ENCODE peak calls at places on chromosomes 16 and 17, in four cellular contexts. B is body of pancreas, M is A549, I is uterus. U is an unnamed sample.

GRCh38 chr16:21708533-21709115 is 44.9 kb downstream of the OTOA start:
- DNase-seq in B (peak), I (peak), M (peak), U (peak)

GRCh38 chr17:76281573-76282371 is 16.6 kb downstream of the UBALD2 start:
- DNase-seq in I (no peak), B (no peak), M (no peak), U (no peak)

GRCh38 chr17:9676742-9677387 is 31.5 kb downstream of the USP43 start:
- DNase-seq in I (no peak), M (peak), B (no peak), U (peak)

GRCh38 chr16:11032922-11033291 is 88.5 kb downstream of the CLEC16A start:
- DNase-seq in B (no peak), M (no peak), I (peak), U (no peak)

GRCh38 chr16:87993901-87994300 is 42.7 kb downstream of the BANP start:
- DNase-seq in B (no peak), M (no peak), I (no peak), U (no peak)

GRCh38 chr16:81143921-81144471 is 47.8 kb upstream of the GCSH start:
- DNase-seq in I (no peak), M (peak), B (no peak), U (no peak)

GRCh38 chr16:88378836-88379693 is 3.7 kb upstream of the ZNF469 start:
- DNase-seq in M (no peak), I (no peak), B (no peak), U (no peak)

GRCh38 chr17:413706-414440 is 61.3 kb upstream of the RPH3AL start:
- DNase-seq in B (no peak), I (no peak), M (no peak), U (no peak)

GRCh38 chr16:54331241-54332002 is 44.8 kb upstream of the IRX3 start:
- DNase-seq in B (no peak), M (no peak), I (no peak), U (no peak)

GRCh38 chr17:2057714-2058520 is 3.0 kb downstream of the HIC1 start:
- DNase-seq in M (no peak), I (no peak), B (no peak), U (no peak)

GRCh38 chr16:143047-143446 is 4.6 kb upstream of the NPRL3 start:
- DNase-seq in B (no peak), M (no peak), I (no peak), U (no peak)

GRCh38 chr17:68195667-68196393 is 52.0 kb upstream of the AMZ2 start:
- DNase-seq in I (no peak), M (no peak), B (no peak), U (no peak)

GRCh38 chr16:50861926-50862325 is 120.0 kb downstream of the CYLD start:
- DNase-seq in B (no peak), M (peak), I (no peak), U (no peak)

GRCh38 chr17:72826602-72827001 is 265.9 kb downstream of the SLC39A11 start:
- DNase-seq in M (peak), I (no peak), B (no peak), U (no peak)

GRCh38 chr16:70463235-70463634 is 8.8 kb downstream of the FCSK start:
- DNase-seq in I (no peak), B (no peak), M (no peak), U (no peak)

GRCh38 chr16:49466529-49466831 is 92.9 kb downstream of the C16orf78 start:
- DNase-seq in M (no peak), I (no peak), B (no peak), U (no peak)

GRCh38 chr17:65198653-65199382 is 61.6 kb downstream of the RGS9 start:
- DNase-seq in B (no peak), I (peak), M (peak), U (no peak)

GRCh38 chr17:43832976-43833829 is at the start of gene MPP3:
- DNase-seq in M (peak), I (peak), B (peak), U (peak)

GRCh38 chr16:1364510-1364909 is 12.8 kb downstream of the GNPTG start:
- DNase-seq in I (no peak), B (no peak), M (no peak), U (no peak)

GRCh38 chr17:43356999-43357398 is 41.8 kb upstream of the ARL4D start:
- DNase-seq in M (peak), I (peak), B (no peak), U (no peak)

GRCh38 chr16:80948886-80949502 is 57.7 kb downstream of the CMC2 start:
- DNase-seq in I (no peak), B (peak), M (no peak), U (peak)

GRCh38 chr16:2874584-2875362 is 8.2 kb upstream of the FLYWCH2 start:
- DNase-seq in M (peak), I (peak), B (peak), U (peak)

GRCh38 chr17:39926588-39927100 is 757 bp downstream of the ORMDL3 start:
- DNase-seq in I (peak), M (peak), B (peak), U (peak)

GRCh38 chr17:27206447-27206846 is 87.5 kb upstream of the WSB1 start:
- DNase-seq in M (no peak), B (no peak), I (no peak), U (no peak)

GRCh38 chr17:59093702-59094231 is 12.9 kb downstream of the TRIM37 start:
- DNase-seq in I (peak), B (peak), M (peak), U (no peak)

GRCh38 chr17:17079761-17080160 is 37.5 kb downstream of the MPRIP start:
- DNase-seq in I (peak), B (peak), M (no peak), U (peak)

GRCh38 chr17:44607836-44608690 is 48.2 kb upstream of the MEIOC start:
- DNase-seq in M (no peak), I (no peak), B (no peak), U (no peak)

GRCh38 chr16:80938035-80938927 is 68.4 kb downstream of the CMC2 start:
- DNase-seq in M (no peak), I (peak), B (peak), U (no peak)

DNA sequence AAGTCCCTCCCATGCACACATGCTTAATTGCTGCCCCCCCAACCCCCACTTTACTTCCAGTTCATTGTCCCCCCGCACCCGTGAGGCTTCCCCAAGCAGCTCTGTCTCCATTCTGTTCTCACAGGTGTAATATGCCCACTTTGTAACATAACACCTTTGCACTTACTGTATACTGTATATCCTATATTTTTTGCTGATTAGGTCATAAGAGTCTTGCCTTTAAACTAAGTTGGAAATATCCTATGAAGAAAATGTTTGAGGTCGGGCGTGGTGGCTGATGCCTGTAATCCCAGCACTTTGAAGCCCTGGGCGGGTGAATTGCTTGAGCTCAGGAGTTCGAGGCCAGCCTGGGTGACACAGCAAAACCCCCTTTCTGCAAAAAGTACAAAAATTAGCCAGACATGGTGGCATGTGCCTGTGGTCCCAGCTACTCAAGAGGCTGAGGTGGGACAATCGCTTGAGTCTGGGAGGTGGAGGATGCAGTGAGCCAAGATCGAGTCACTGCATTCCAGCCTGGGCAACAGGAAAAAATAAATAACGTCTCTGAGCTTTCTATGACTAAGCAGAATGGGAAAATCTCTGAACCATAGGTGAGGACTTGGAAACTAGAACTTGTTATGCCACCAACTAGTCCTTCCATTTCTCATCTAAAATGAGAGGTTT is 76.1 kb downstream of the TNRC6C start:
- DNase-seq in M (no peak), I (no peak), B (no peak), U (no peak)
- H3K27ac ChIP-seq in M (peak), I (no peak), B (no peak), U (no peak)

GRCh38 chr17:48100591-48101011 is 677 bp downstream of the CBX1 start:
- DNase-seq in B (peak), M (peak), I (peak), U (peak)

GRCh38 chr17:48102700-48103378 is 1.6 kb upstream of the CBX1 start:
- DNase-seq in I (no peak), M (no peak), B (no peak), U (no peak)

GRCh38 chr17:48100160-48100559 is 1.1 kb downstream of the CBX1 start:
- DNase-seq in B (no peak), M (no peak), I (no peak), U (no peak)

GRCh38 chr17:48103379-48103715 is 2.1 kb upstream of the CBX1 start:
- DNase-seq in B (no peak), M (no peak), I (no peak), U (no peak)

DNA sequence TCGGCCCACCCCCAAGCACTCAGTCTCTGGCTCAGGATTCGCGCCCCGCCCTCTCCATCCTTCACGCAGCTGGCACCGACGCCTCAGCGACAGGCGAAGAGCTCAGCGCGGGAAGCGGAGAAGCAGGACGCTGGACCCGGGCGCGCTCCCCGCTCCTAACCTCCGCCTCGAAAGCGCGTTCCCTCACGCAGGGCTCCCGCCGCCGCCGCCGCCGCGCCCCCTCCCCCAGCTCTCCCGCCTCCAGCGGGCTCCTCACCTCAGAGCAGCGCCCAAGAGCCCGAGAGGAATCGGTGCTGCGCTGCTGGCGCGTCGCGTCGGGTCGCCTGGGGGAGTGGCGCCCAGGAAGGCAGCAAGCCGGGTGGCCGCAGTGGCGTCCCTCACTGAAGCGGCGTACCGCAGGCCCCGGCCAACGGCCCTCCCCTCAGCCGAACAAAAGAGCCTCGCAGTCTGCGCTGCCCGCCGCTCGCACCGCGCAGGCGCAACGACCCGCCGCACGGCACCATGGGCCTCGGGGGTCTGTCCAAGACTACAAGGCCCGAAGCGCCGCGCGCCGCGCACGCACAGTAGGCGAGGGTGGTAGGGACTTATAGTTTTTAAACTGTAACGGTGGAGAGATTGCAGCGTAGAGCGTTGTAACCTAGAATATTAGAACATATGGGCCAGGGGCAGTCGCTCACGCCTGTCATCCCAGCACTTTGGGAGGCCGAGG is at the start of gene CBX1:
- DNase-seq in I (peak), M (peak), B (peak), U (peak)
- TF ChIP-seq POLR2A in I (peak), M (peak), B (peak), U (peak)

GRCh38 chr16:57357330-57358151 is 1.0 kb upstream of the CCL22 start:
- DNase-seq in I (no peak), M (no peak), B (no peak), U (peak)
- H3K27ac ChIP-seq in I (no peak), M (no peak), B (no peak), U (no peak)

DNA sequence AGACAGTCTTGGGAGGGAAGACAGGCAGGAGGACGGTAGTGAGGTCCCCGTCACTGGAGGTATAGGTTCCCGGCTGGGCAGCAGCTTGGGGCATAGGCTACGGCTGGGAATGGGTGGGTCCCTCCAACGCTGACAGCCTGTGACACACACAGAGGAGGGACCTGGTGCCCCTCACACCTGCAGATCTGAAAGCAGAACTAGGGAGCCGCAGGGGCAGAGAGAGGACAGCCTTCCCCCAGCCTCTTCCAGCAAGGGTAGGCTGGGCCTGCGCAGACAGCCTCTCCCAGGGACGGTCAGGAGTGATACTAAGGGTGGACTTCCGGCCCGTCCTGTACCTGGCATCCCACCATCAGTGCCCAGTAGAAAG is 2.0 kb downstream of the P2RX1 start:
- DNase-seq in I (no peak), M (no peak), B (no peak), U (peak)
- TF ChIP-seq POLR2A in I (no peak), M (no peak), B (no peak), U (no peak)

GRCh38 chr16:85995591-85996461 is 96.9 kb downstream of the IRF8 start:
- DNase-seq in M (no peak), B (no peak), I (no peak), U (peak)

GRCh38 chr16:85998868-85999729 is 100.1 kb downstream of the IRF8 start:
- DNase-seq in M (no peak), I (no peak), B (no peak), U (no peak)

GRCh38 chr16:85998178-85998867 is 99.4 kb downstream of the IRF8 start:
- DNase-seq in I (no peak), M (no peak), B (no peak), U (no peak)

GRCh38 chr16:85994492-85995433 is 95.8 kb downstream of the IRF8 start:
- DNase-seq in M (no peak), I (no peak), B (no peak), U (peak)

DNA sequence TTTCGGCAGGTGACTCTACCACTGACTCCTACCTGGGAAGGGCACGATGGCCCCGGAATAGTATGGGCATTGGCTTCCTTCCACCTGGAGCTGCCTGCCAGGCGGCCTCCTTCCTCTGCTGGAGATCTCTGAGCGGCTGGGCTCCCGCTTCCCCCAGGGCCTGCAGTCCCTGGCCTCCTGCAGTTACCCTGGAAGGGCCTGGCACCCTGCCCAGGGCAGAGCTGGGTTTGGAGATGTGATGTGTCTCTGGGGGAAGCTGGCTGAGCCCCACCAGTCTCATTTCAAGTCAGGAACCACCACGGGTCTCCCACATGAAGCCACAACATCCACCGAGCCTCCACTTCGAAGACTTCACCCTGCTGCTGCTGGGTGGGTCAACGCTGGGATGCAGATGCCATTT is 97.9 kb downstream of the IRF8 start:
- DNase-seq in I (no peak), B (no peak), M (no peak), U (no peak)
- H3K27ac ChIP-seq in I (no peak), B (no peak), M (no peak), U (no peak)

DNA sequence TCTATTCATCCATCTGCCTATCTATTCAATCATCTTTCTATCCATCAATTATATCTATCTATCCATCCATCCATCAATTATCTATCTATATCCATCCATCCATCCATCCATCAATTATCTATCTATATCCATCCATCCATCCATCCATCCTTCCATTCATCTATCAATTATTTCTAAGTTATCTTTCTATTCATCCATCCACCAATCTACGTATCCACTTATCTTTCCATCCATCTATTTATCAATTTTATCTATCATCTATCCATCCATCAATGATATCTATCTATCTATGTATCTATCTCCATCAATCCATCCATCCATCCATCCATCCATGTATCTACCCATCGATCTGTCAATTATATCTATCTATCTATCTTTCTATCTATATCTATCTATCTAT is 158.4 kb upstream of the ZKSCAN2 start:
- DNase-seq in B (no peak), I (no peak), M (no peak), U (no peak)
- TF ChIP-seq POLR2A in B (no peak), I (no peak), M (no peak), U (no peak)

DNA sequence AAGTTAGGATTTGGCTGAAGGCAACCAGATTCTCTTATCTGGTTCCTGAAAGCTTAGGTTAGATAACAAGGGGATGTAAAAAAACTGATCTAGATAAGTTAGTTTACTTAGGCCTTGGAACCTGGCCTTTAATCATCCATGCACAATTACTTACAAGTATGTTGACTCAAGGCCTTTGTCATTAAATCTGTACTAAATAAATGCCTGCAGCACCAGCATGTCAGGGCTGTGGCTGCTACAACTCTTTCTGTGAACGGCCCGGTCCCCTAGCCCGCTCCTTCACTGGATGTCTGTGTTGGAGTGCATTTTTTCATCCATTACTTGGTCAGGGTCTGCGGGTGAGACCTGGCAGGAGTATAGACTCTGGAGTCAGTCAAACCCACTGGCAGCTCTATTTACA is 48.4 kb upstream of the ALDH3A1 start:
- DNase-seq in I (no peak), M (no peak), B (no peak), U (no peak)
- H3K27ac ChIP-seq in I (no peak), M (no peak), B (no peak), U (no peak)

U was measured in Peyer's patch.